ENCODE peak calls at places on chromosomes 11 and 22, in eight cellular contexts. One of them, this sample, is unnamed.

GRCh38 chr11:10845589-10845988 is 12.3 kb downstream of the ZBED5 start:
- DNase-seq in H1: no peak
- DNase-seq in iPS DF 6.9: no peak
- DNase-seq in EH: no peak
- DNase-seq in EL: no peak
- DNase-seq in T-helper 2 cell: no peak
- DNase-seq in SK-N-MC: no peak
- DNase-seq in HEK293T: no peak
- DNase-seq in this sample: no peak

GRCh38 chr22:29156507-29156906 is 49.2 kb upstream of the EMID1 start:
- DNase-seq in H1: peak
- DNase-seq in iPS DF 6.9: no peak
- DNase-seq in EH: peak
- DNase-seq in EL: peak
- DNase-seq in T-helper 2 cell: peak
- DNase-seq in SK-N-MC: no peak
- DNase-seq in HEK293T: no peak
- DNase-seq in this sample: peak

GRCh38 chr22:25564979-25565677 is 653 bp downstream of the GRK3 start:
- DNase-seq in H1: peak
- DNase-seq in iPS DF 6.9: peak
- DNase-seq in EH: no peak
- DNase-seq in EL: no peak
- DNase-seq in T-helper 2 cell: peak
- DNase-seq in SK-N-MC: no peak
- DNase-seq in HEK293T: no peak
- DNase-seq in this sample: no peak

GRCh38 chr22:26847816-26848215 is 190.4 kb downstream of the MIAT start:
- DNase-seq in H1: no peak
- DNase-seq in iPS DF 6.9: no peak
- DNase-seq in EH: no peak
- DNase-seq in EL: no peak
- DNase-seq in T-helper 2 cell: no peak
- DNase-seq in SK-N-MC: no peak
- DNase-seq in HEK293T: no peak
- DNase-seq in this sample: no peak

GRCh38 chr11:47987310-47987709 is 7.0 kb downstream of the PTPRJ start:
- DNase-seq in H1: no peak
- DNase-seq in iPS DF 6.9: no peak
- DNase-seq in EH: no peak
- DNase-seq in EL: no peak
- DNase-seq in T-helper 2 cell: no peak
- DNase-seq in SK-N-MC: no peak
- DNase-seq in HEK293T: no peak
- DNase-seq in this sample: no peak

GRCh38 chr11:117839936-117840813 is 15.6 kb upstream of the FXYD2 start:
- DNase-seq in H1: peak
- DNase-seq in iPS DF 6.9: no peak
- DNase-seq in EH: no peak
- DNase-seq in EL: no peak
- DNase-seq in T-helper 2 cell: no peak
- DNase-seq in SK-N-MC: no peak
- DNase-seq in HEK293T: no peak
- DNase-seq in this sample: no peak

GRCh38 chr11:18578975-18579598 is 9.4 kb downstream of the UEVLD start:
- DNase-seq in H1: no peak
- DNase-seq in iPS DF 6.9: no peak
- DNase-seq in EH: no peak
- DNase-seq in EL: no peak
- DNase-seq in T-helper 2 cell: peak
- DNase-seq in SK-N-MC: no peak
- DNase-seq in HEK293T: no peak
- DNase-seq in this sample: no peak

GRCh38 chr11:579830-580601 is 3.7 kb downstream of the PHRF1 start:
- DNase-seq in H1: no peak
- DNase-seq in iPS DF 6.9: no peak
- DNase-seq in EH: no peak
- DNase-seq in EL: no peak
- DNase-seq in T-helper 2 cell: no peak
- DNase-seq in SK-N-MC: no peak
- DNase-seq in HEK293T: no peak
- DNase-seq in this sample: peak

GRCh38 chr11:102197759-102198158 is 87.5 kb downstream of the YAP1 start:
- DNase-seq in H1: peak
- DNase-seq in iPS DF 6.9: peak
- DNase-seq in EH: no peak
- DNase-seq in EL: no peak
- DNase-seq in T-helper 2 cell: no peak
- DNase-seq in SK-N-MC: no peak
- DNase-seq in HEK293T: no peak
- DNase-seq in this sample: no peak

GRCh38 chr11:73334244-73335203 is 26.4 kb downstream of the ARHGEF17 start:
- DNase-seq in H1: no peak
- DNase-seq in iPS DF 6.9: no peak
- DNase-seq in EH: peak
- DNase-seq in EL: peak
- DNase-seq in T-helper 2 cell: no peak
- DNase-seq in SK-N-MC: no peak
- DNase-seq in HEK293T: no peak
- DNase-seq in this sample: peak

GRCh38 chr22:46833228-46833627 is 70.8 kb downstream of the TBC1D22A start:
- DNase-seq in H1: peak
- DNase-seq in iPS DF 6.9: peak
- DNase-seq in EH: peak
- DNase-seq in EL: peak
- DNase-seq in T-helper 2 cell: no peak
- DNase-seq in SK-N-MC: no peak
- DNase-seq in HEK293T: peak
- DNase-seq in this sample: no peak

GRCh38 chr11:76329084-76329648 is 51.8 kb downstream of the THAP12 start:
- DNase-seq in H1: peak
- DNase-seq in iPS DF 6.9: no peak
- DNase-seq in EH: peak
- DNase-seq in EL: peak
- DNase-seq in T-helper 2 cell: no peak
- DNase-seq in SK-N-MC: no peak
- DNase-seq in HEK293T: no peak
- DNase-seq in this sample: peak

GRCh38 chr11:7143908-7144307 is 55.1 kb downstream of the RBMXL2 start:
- DNase-seq in H1: no peak
- DNase-seq in iPS DF 6.9: no peak
- DNase-seq in EH: peak
- DNase-seq in EL: peak
- DNase-seq in T-helper 2 cell: peak
- DNase-seq in SK-N-MC: no peak
- DNase-seq in HEK293T: no peak
- DNase-seq in this sample: peak

GRCh38 chr22:45240137-45240809 is 421 bp downstream of the KIAA0930 start:
- DNase-seq in H1: peak
- DNase-seq in iPS DF 6.9: no peak
- DNase-seq in EH: peak
- DNase-seq in EL: peak
- DNase-seq in T-helper 2 cell: peak
- DNase-seq in SK-N-MC: no peak
- DNase-seq in HEK293T: peak
- DNase-seq in this sample: no peak

GRCh38 chr22:29346659-29347058 is 31.2 kb upstream of the RASL10A start:
- DNase-seq in H1: no peak
- DNase-seq in iPS DF 6.9: no peak
- DNase-seq in EH: no peak
- DNase-seq in EL: no peak
- DNase-seq in T-helper 2 cell: no peak
- DNase-seq in SK-N-MC: no peak
- DNase-seq in HEK293T: no peak
- DNase-seq in this sample: no peak

GRCh38 chr22:26891431-26891830 is 234.0 kb downstream of the MIAT start:
- DNase-seq in H1: no peak
- DNase-seq in iPS DF 6.9: no peak
- DNase-seq in EH: peak
- DNase-seq in EL: no peak
- DNase-seq in T-helper 2 cell: no peak
- DNase-seq in SK-N-MC: no peak
- DNase-seq in HEK293T: no peak
- DNase-seq in this sample: no peak

GRCh38 chr11:97607301-97608000 is 1217.6 kb downstream of the JRKL start:
- DNase-seq in H1: no peak
- DNase-seq in iPS DF 6.9: no peak
- DNase-seq in EH: no peak
- DNase-seq in EL: no peak
- DNase-seq in T-helper 2 cell: no peak
- DNase-seq in SK-N-MC: no peak
- DNase-seq in HEK293T: no peak
- DNase-seq in this sample: no peak

GRCh38 chr11:13261600-13262061 is 16.0 kb upstream of the BMAL1 start:
- DNase-seq in H1: no peak
- DNase-seq in iPS DF 6.9: no peak
- DNase-seq in EH: peak
- DNase-seq in EL: peak
- DNase-seq in T-helper 2 cell: no peak
- DNase-seq in SK-N-MC: no peak
- DNase-seq in HEK293T: no peak
- DNase-seq in this sample: peak

GRCh38 chr11:6604081-6604626 is 580 bp downstream of the ILK start:
- DNase-seq in H1: no peak
- DNase-seq in iPS DF 6.9: no peak
- DNase-seq in EH: peak
- DNase-seq in EL: peak
- DNase-seq in T-helper 2 cell: peak
- DNase-seq in SK-N-MC: no peak
- DNase-seq in HEK293T: peak
- DNase-seq in this sample: peak

GRCh38 chr11:82239498-82239897 is 494.2 kb downstream of the FAM181B start:
- DNase-seq in H1: no peak
- DNase-seq in iPS DF 6.9: no peak
- DNase-seq in EH: no peak
- DNase-seq in EL: no peak
- DNase-seq in T-helper 2 cell: no peak
- DNase-seq in SK-N-MC: no peak
- DNase-seq in HEK293T: no peak
- DNase-seq in this sample: no peak

GRCh38 chr11:123549901-123550619 is 104.4 kb downstream of the SCN3B start:
- DNase-seq in H1: no peak
- DNase-seq in iPS DF 6.9: no peak
- DNase-seq in EH: no peak
- DNase-seq in EL: no peak
- DNase-seq in T-helper 2 cell: no peak
- DNase-seq in SK-N-MC: no peak
- DNase-seq in HEK293T: no peak
- DNase-seq in this sample: peak

GRCh38 chr11:18706330-18707243 is 8.0 kb downstream of the TMEM86A start:
- DNase-seq in H1: no peak
- DNase-seq in iPS DF 6.9: no peak
- DNase-seq in EH: peak
- DNase-seq in EL: peak
- DNase-seq in T-helper 2 cell: peak
- DNase-seq in SK-N-MC: no peak
- DNase-seq in HEK293T: no peak
- DNase-seq in this sample: peak

GRCh38 chr11:128633384-128633965 is 46.1 kb upstream of the ETS1 start:
- DNase-seq in H1: peak
- DNase-seq in iPS DF 6.9: no peak
- DNase-seq in EH: no peak
- DNase-seq in EL: no peak
- DNase-seq in T-helper 2 cell: no peak
- DNase-seq in SK-N-MC: no peak
- DNase-seq in HEK293T: no peak
- DNase-seq in this sample: no peak

GRCh38 chr22:38214248-38215056 is 12.7 kb downstream of the MAFF start:
- DNase-seq in H1: peak
- DNase-seq in iPS DF 6.9: no peak
- DNase-seq in EH: peak
- DNase-seq in EL: no peak
- DNase-seq in T-helper 2 cell: peak
- DNase-seq in SK-N-MC: no peak
- DNase-seq in HEK293T: peak
- DNase-seq in this sample: no peak

GRCh38 chr22:35191412-35191811 is 65.9 kb upstream of the HMGXB4 start:
- DNase-seq in H1: no peak
- DNase-seq in iPS DF 6.9: no peak
- DNase-seq in EH: peak
- DNase-seq in EL: peak
- DNase-seq in T-helper 2 cell: no peak
- DNase-seq in SK-N-MC: no peak
- DNase-seq in HEK293T: no peak
- DNase-seq in this sample: peak

GRCh38 chr22:24822471-24822870 is 16.5 kb downstream of the SGSM1 start:
- DNase-seq in H1: no peak
- DNase-seq in iPS DF 6.9: no peak
- DNase-seq in EH: no peak
- DNase-seq in EL: no peak
- DNase-seq in T-helper 2 cell: no peak
- DNase-seq in SK-N-MC: no peak
- DNase-seq in HEK293T: no peak
- DNase-seq in this sample: no peak

GRCh38 chr11:66818231-66818955 is 24.8 kb upstream of the RCE1 start:
- DNase-seq in H1: no peak
- DNase-seq in iPS DF 6.9: no peak
- DNase-seq in EH: peak
- DNase-seq in EL: no peak
- DNase-seq in T-helper 2 cell: no peak
- DNase-seq in SK-N-MC: no peak
- DNase-seq in HEK293T: no peak
- DNase-seq in this sample: no peak

GRCh38 chr11:130166457-130166784 is 6.8 kb downstream of the ST14 start:
- DNase-seq in H1: no peak
- DNase-seq in iPS DF 6.9: no peak
- DNase-seq in EH: peak
- DNase-seq in EL: peak
- DNase-seq in T-helper 2 cell: no peak
- DNase-seq in SK-N-MC: no peak
- DNase-seq in HEK293T: no peak
- DNase-seq in this sample: peak